ENCODE peak calls at places on chromosome 17, in nine cellular contexts. Q is nucleus accumbens; M is cardiac fibroblast; P is HCT116; C is upper lobe of right lung; B is HT1080; E is ELF-1; X is activated naive CD4-positive, alpha-beta T cell; A is activated CD8-positive, alpha-beta T cell treated with anti-CD3 and anti-CD28 coated beads for 36 hours. I is an unnamed sample.

GRCh38 chr17:55903028-55903690 is 152.3 kb downstream of the PCTP start:
- DNase-seq in C (no peak), E (no peak), X (no peak), B (no peak), A (no peak), M (no peak), Q (no peak), P (no peak), I (no peak)

GRCh38 chr17:82772026-82772425 is 20.2 kb downstream of the TBCD start:
- DNase-seq in X (no peak), E (no peak), M (peak; percentile 87), B (no peak), P (no peak), Q (no peak), C (no peak), A (no peak), I (no peak)

GRCh38 chr17:8151641-8152111 is 528 bp downstream of the PER1 start:
- DNase-seq in Q (peak; percentile 66), X (no peak), B (no peak), C (peak; percentile 93), M (peak; percentile 86), E (peak; percentile 43), P (no peak), A (peak; percentile 66), I (no peak)

GRCh38 chr17:6641374-6641818 is 536 bp downstream of the TXNDC17 start:
- DNase-seq in Q (no peak), X (no peak), A (no peak), B (peak; percentile 10), E (no peak), P (no peak), M (no peak), C (no peak), I (no peak)

GRCh38 chr17:14361945-14362508 is 61.1 kb downstream of the HS3ST3B1 start:
- DNase-seq in Q (no peak), C (no peak), B (no peak), A (no peak), X (no peak), M (no peak), P (no peak), E (no peak), I (no peak)

GRCh38 chr17:50721194-50722010 is 2.0 kb downstream of the LUC7L3 start:
- DNase-seq in A (no peak), P (no peak), C (no peak), M (peak; percentile 24), B (no peak), E (no peak), Q (no peak), X (no peak), I (no peak)

GRCh38 chr17:33038740-33039139 is 47.1 kb downstream of the SPACA3 start:
- DNase-seq in X (no peak), Q (no peak), P (peak; percentile 15), C (no peak), A (peak; percentile 34), M (peak; percentile 49), B (peak; percentile 34), E (peak; percentile 71), I (no peak)

GRCh38 chr17:82101301-82101715 is 3.3 kb upstream of the FASN start:
- DNase-seq in M (no peak), A (no peak), B (no peak), E (peak; percentile 49), Q (no peak), C (no peak), P (no peak), X (no peak), I (no peak)

GRCh38 chr17:34820922-34821321 is 140.3 kb downstream of the CCT6B start:
- DNase-seq in A (no peak), C (no peak), P (no peak), M (no peak), X (no peak), Q (no peak), E (peak; percentile 67), B (peak; percentile 19), I (no peak)

GRCh38 chr17:32240745-32241144 is 24.9 kb upstream of the RHBDL3 start:
- DNase-seq in A (no peak), X (no peak), P (no peak), Q (no peak), E (peak; percentile 50), M (peak; percentile 22), C (no peak), B (peak; percentile 23), I (no peak)

GRCh38 chr17:38656959-38657823 is 17.6 kb downstream of the EPOP start:
- DNase-seq in M (no peak), B (no peak), Q (peak; percentile 62), C (no peak), E (no peak), P (no peak), A (peak; percentile 43), X (no peak), I (no peak)